ENCODE peak calls at places on chromosomes 6 and 20, in eight cellular contexts. One of them, this sample, is unnamed. For H3K36me3, the result is how much of the 10 kb centered on the place peaks cover.

GRCh38 chr20:8424986-8425385 is 292.9 kb downstream of the PLCB1 start:
- DNase-seq in HepG2: no peak
- DNase-seq in GM12878: no peak
- DNase-seq in K562: no peak
- DNase-seq in H1: no peak
- DNase-seq in HCT116: no peak
- DNase-seq in endothelial cell of umbilical vein: no peak
- DNase-seq in SK-N-SH: no peak
- DNase-seq in this sample: no peak

GRCh38 chr6:53311586-53311935 is 37.2 kb downstream of the ELOVL5 start:
- DNase-seq in HepG2: no peak
- DNase-seq in GM12878: no peak
- DNase-seq in K562: no peak
- DNase-seq in H1: no peak
- DNase-seq in HCT116: no peak
- DNase-seq in endothelial cell of umbilical vein: no peak
- DNase-seq in SK-N-SH: no peak
- DNase-seq in this sample: no peak

GRCh38 chr6:2782825-2783187 is 17.6 kb downstream of the WRNIP1 start:
- DNase-seq in HepG2: no peak
- DNase-seq in GM12878: no peak
- DNase-seq in K562: no peak
- DNase-seq in H1: no peak
- DNase-seq in HCT116: no peak
- DNase-seq in endothelial cell of umbilical vein: no peak
- DNase-seq in SK-N-SH: no peak
- DNase-seq in this sample: no peak

GRCh38 chr6:141548969-141549368 is 583.8 kb upstream of the GJE1 start:
- DNase-seq in HepG2: peak
- DNase-seq in GM12878: no peak
- DNase-seq in K562: no peak
- DNase-seq in H1: no peak
- DNase-seq in HCT116: no peak
- DNase-seq in endothelial cell of umbilical vein: peak
- DNase-seq in SK-N-SH: no peak
- DNase-seq in this sample: no peak

GRCh38 chr6:20652691-20653479 is 118.6 kb downstream of the CDKAL1 start:
- DNase-seq in HepG2: no peak
- DNase-seq in GM12878: no peak
- DNase-seq in K562: no peak
- DNase-seq in H1: no peak
- DNase-seq in HCT116: no peak
- DNase-seq in endothelial cell of umbilical vein: peak
- DNase-seq in SK-N-SH: no peak
- DNase-seq in this sample: no peak

GRCh38 chr6:7111095-7111690 is 3.4 kb downstream of the RREB1 start:
- DNase-seq in HepG2: no peak
- DNase-seq in GM12878: no peak
- DNase-seq in K562: no peak
- DNase-seq in H1: no peak
- DNase-seq in HCT116: no peak
- DNase-seq in endothelial cell of umbilical vein: no peak
- DNase-seq in SK-N-SH: no peak
- DNase-seq in this sample: no peak

GRCh38 chr6:44002591-44003344 is 124.5 kb downstream of the MRPL14 start:
- DNase-seq in HepG2: no peak
- DNase-seq in GM12878: no peak
- DNase-seq in K562: no peak
- DNase-seq in H1: peak
- DNase-seq in HCT116: no peak
- DNase-seq in endothelial cell of umbilical vein: peak
- DNase-seq in SK-N-SH: peak
- DNase-seq in this sample: no peak

GRCh38 chr6:166019214-166019613 is 148.4 kb downstream of the TBXT start:
- DNase-seq in HepG2: no peak
- DNase-seq in GM12878: no peak
- DNase-seq in K562: no peak
- DNase-seq in H1: no peak
- DNase-seq in HCT116: no peak
- DNase-seq in endothelial cell of umbilical vein: no peak
- DNase-seq in SK-N-SH: no peak
- DNase-seq in this sample: no peak

GRCh38 chr6:138502546-138502945 is 3.3 kb upstream of the NHSL1 start:
- DNase-seq in HepG2: no peak
- DNase-seq in GM12878: no peak
- DNase-seq in K562: no peak
- DNase-seq in H1: no peak
- DNase-seq in HCT116: no peak
- DNase-seq in endothelial cell of umbilical vein: no peak
- DNase-seq in SK-N-SH: no peak
- DNase-seq in this sample: no peak

GRCh38 chr20:46605978-46606816 is 45.1 kb downstream of the SLC13A3 start:
- DNase-seq in HepG2: no peak
- DNase-seq in GM12878: no peak
- DNase-seq in K562: no peak
- DNase-seq in H1: no peak
- DNase-seq in HCT116: no peak
- DNase-seq in endothelial cell of umbilical vein: no peak
- DNase-seq in SK-N-SH: no peak
- DNase-seq in this sample: no peak

GRCh38 chr20:561437-562231 is 18.0 kb upstream of the CSNK2A1 start:
- DNase-seq in HepG2: peak
- DNase-seq in GM12878: no peak
- DNase-seq in K562: peak
- DNase-seq in H1: peak
- DNase-seq in HCT116: peak
- DNase-seq in endothelial cell of umbilical vein: peak
- DNase-seq in SK-N-SH: peak
- DNase-seq in this sample: peak

GRCh38 chr6:157535354-157536217 is 154.6 kb downstream of the ZDHHC14 start:
- DNase-seq in HepG2: peak
- DNase-seq in GM12878: peak
- DNase-seq in K562: no peak
- DNase-seq in H1: no peak
- DNase-seq in HCT116: peak
- DNase-seq in endothelial cell of umbilical vein: peak
- DNase-seq in SK-N-SH: no peak
- DNase-seq in this sample: peak

GRCh38 chr6:79184086-79184485 is 50.4 kb downstream of the HMGN3 start:
- DNase-seq in HepG2: no peak
- DNase-seq in GM12878: no peak
- DNase-seq in K562: no peak
- DNase-seq in H1: no peak
- DNase-seq in HCT116: no peak
- DNase-seq in endothelial cell of umbilical vein: no peak
- DNase-seq in SK-N-SH: no peak
- DNase-seq in this sample: no peak

GRCh38 chr6:127402890-127403617 is 56.1 kb downstream of the KIAA0408 start:
- DNase-seq in HepG2: no peak
- DNase-seq in GM12878: no peak
- DNase-seq in K562: no peak
- DNase-seq in H1: no peak
- DNase-seq in HCT116: no peak
- DNase-seq in endothelial cell of umbilical vein: no peak
- DNase-seq in SK-N-SH: no peak
- DNase-seq in this sample: no peak

GRCh38 chr6:149140137-149140909 is 177.2 kb upstream of the TAB2 start:
- DNase-seq in HepG2: no peak
- DNase-seq in GM12878: peak
- DNase-seq in K562: peak
- DNase-seq in H1: no peak
- DNase-seq in HCT116: no peak
- DNase-seq in endothelial cell of umbilical vein: peak
- DNase-seq in SK-N-SH: no peak
- DNase-seq in this sample: no peak

GRCh38 chr6:125019873-125020272 is 57.6 kb downstream of the RNF217 start:
- DNase-seq in HepG2: no peak
- DNase-seq in GM12878: no peak
- DNase-seq in K562: no peak
- DNase-seq in H1: no peak
- DNase-seq in HCT116: no peak
- DNase-seq in endothelial cell of umbilical vein: no peak
- DNase-seq in SK-N-SH: no peak
- DNase-seq in this sample: no peak

GRCh38 chr20:31606928-31607639 is 2.0 kb downstream of the ID1 start:
- DNase-seq in HepG2: peak
- DNase-seq in GM12878: no peak
- DNase-seq in K562: peak
- DNase-seq in H1: peak
- DNase-seq in HCT116: peak
- DNase-seq in endothelial cell of umbilical vein: peak
- DNase-seq in SK-N-SH: peak
- DNase-seq in this sample: no peak

DNA sequence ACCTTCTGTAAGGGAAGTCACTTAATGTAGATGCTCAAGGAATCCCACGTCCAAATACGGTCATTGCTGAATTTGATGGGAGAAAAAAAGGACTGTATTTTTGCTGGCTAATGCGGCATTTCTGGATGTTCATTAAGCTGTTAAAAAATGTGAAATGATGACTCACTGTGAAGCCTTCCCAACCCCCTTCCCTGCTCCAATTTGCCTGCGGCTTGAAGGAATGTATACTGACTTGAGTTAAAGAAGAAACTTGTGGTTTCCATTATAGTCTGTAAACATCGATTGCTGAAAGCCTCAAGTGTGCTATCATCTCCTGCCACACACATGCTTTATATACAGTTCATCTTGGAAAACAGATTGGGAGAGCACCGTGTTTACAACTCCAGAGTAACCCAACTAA is 249.1 kb upstream of the JAG1 start:
- DNase-seq in HepG2: no peak
- DNase-seq in GM12878: no peak
- DNase-seq in K562: no peak
- DNase-seq in H1: no peak
- DNase-seq in HCT116: no peak
- DNase-seq in endothelial cell of umbilical vein: no peak
- DNase-seq in SK-N-SH: no peak
- DNase-seq in this sample: peak
- H3K9ac ChIP-seq in HepG2: no peak
- H3K9ac ChIP-seq in GM12878: no peak
- H3K9ac ChIP-seq in K562: no peak
- H3K9ac ChIP-seq in H1: no peak
- H3K9ac ChIP-seq in HCT116: no peak
- H3K9ac ChIP-seq in endothelial cell of umbilical vein: no peak
- H3K9ac ChIP-seq in SK-N-SH: peak
- H3K9ac ChIP-seq in this sample: no peak

GRCh38 chr6:17035994-17036393 is 65.9 kb upstream of the STMND1 start:
- DNase-seq in HepG2: no peak
- DNase-seq in GM12878: no peak
- DNase-seq in K562: no peak
- DNase-seq in H1: no peak
- DNase-seq in HCT116: no peak
- DNase-seq in endothelial cell of umbilical vein: no peak
- DNase-seq in SK-N-SH: no peak
- DNase-seq in this sample: no peak

GRCh38 chr6:17038316-17038715 is 63.5 kb upstream of the STMND1 start:
- DNase-seq in HepG2: no peak
- DNase-seq in GM12878: no peak
- DNase-seq in K562: no peak
- DNase-seq in H1: no peak
- DNase-seq in HCT116: no peak
- DNase-seq in endothelial cell of umbilical vein: no peak
- DNase-seq in SK-N-SH: no peak
- DNase-seq in this sample: no peak

GRCh38 chr6:17031961-17032360 is 69.9 kb upstream of the STMND1 start:
- DNase-seq in HepG2: no peak
- DNase-seq in GM12878: no peak
- DNase-seq in K562: no peak
- DNase-seq in H1: no peak
- DNase-seq in HCT116: no peak
- DNase-seq in endothelial cell of umbilical vein: no peak
- DNase-seq in SK-N-SH: no peak
- DNase-seq in this sample: no peak

GRCh38 chr6:17035257-17035757 is 66.5 kb upstream of the STMND1 start:
- DNase-seq in HepG2: no peak
- DNase-seq in GM12878: no peak
- DNase-seq in K562: no peak
- DNase-seq in H1: no peak
- DNase-seq in HCT116: no peak
- DNase-seq in endothelial cell of umbilical vein: no peak
- DNase-seq in SK-N-SH: no peak
- DNase-seq in this sample: no peak

GRCh38 chr6:17032595-17033591 is 69.0 kb upstream of the STMND1 start:
- DNase-seq in HepG2: no peak
- DNase-seq in GM12878: no peak
- DNase-seq in K562: no peak
- DNase-seq in H1: no peak
- DNase-seq in HCT116: no peak
- DNase-seq in endothelial cell of umbilical vein: peak
- DNase-seq in SK-N-SH: no peak
- DNase-seq in this sample: peak
- TF ChIP-seq POLR2AphosphoS5 in HepG2: no peak
- TF ChIP-seq POLR2AphosphoS5 in GM12878: no peak
- TF ChIP-seq POLR2AphosphoS5 in K562: no peak
- TF ChIP-seq POLR2AphosphoS5 in H1: no peak
- TF ChIP-seq POLR2AphosphoS5 in HCT116: no peak
- TF ChIP-seq POLR2AphosphoS5 in endothelial cell of umbilical vein: peak
- TF ChIP-seq POLR2AphosphoS5 in SK-N-SH: peak
- TF ChIP-seq POLR2AphosphoS5 in this sample: no peak

GRCh38 chr6:12163149-12163548 is 127.0 kb upstream of the EDN1 start:
- DNase-seq in HepG2: no peak
- DNase-seq in GM12878: no peak
- DNase-seq in K562: no peak
- DNase-seq in H1: no peak
- DNase-seq in HCT116: no peak
- DNase-seq in endothelial cell of umbilical vein: no peak
- DNase-seq in SK-N-SH: no peak
- DNase-seq in this sample: no peak
- H3K36me3 ChIP-seq in HepG2: under half
- H3K36me3 ChIP-seq in GM12878: under half
- H3K36me3 ChIP-seq in K562: half or more
- H3K36me3 ChIP-seq in H1: under half
- H3K36me3 ChIP-seq in HCT116: under half
- H3K36me3 ChIP-seq in endothelial cell of umbilical vein: under half
- H3K36me3 ChIP-seq in SK-N-SH: under half
- H3K36me3 ChIP-seq in this sample: under half

GRCh38 chr6:169198885-169199284 is 54.8 kb downstream of the THBS2 start:
- DNase-seq in HepG2: no peak
- DNase-seq in GM12878: no peak
- DNase-seq in K562: no peak
- DNase-seq in H1: no peak
- DNase-seq in HCT116: no peak
- DNase-seq in endothelial cell of umbilical vein: no peak
- DNase-seq in SK-N-SH: no peak
- DNase-seq in this sample: no peak

GRCh38 chr6:169199625-169200335 is 53.9 kb downstream of the THBS2 start:
- DNase-seq in HepG2: no peak
- DNase-seq in GM12878: no peak
- DNase-seq in K562: no peak
- DNase-seq in H1: no peak
- DNase-seq in HCT116: no peak
- DNase-seq in endothelial cell of umbilical vein: no peak
- DNase-seq in SK-N-SH: no peak
- DNase-seq in this sample: no peak

GRCh38 chr6:169190970-169191369 is 62.7 kb downstream of the THBS2 start:
- DNase-seq in HepG2: no peak
- DNase-seq in GM12878: no peak
- DNase-seq in K562: no peak
- DNase-seq in H1: no peak
- DNase-seq in HCT116: no peak
- DNase-seq in endothelial cell of umbilical vein: no peak
- DNase-seq in SK-N-SH: no peak
- DNase-seq in this sample: no peak

GRCh38 chr6:169190144-169190584 is 63.5 kb downstream of the THBS2 start:
- DNase-seq in HepG2: no peak
- DNase-seq in GM12878: no peak
- DNase-seq in K562: no peak
- DNase-seq in H1: no peak
- DNase-seq in HCT116: no peak
- DNase-seq in endothelial cell of umbilical vein: no peak
- DNase-seq in SK-N-SH: no peak
- DNase-seq in this sample: no peak

GRCh38 chr6:169194737-169195136 is 58.9 kb downstream of the THBS2 start:
- DNase-seq in HepG2: no peak
- DNase-seq in GM12878: no peak
- DNase-seq in K562: no peak
- DNase-seq in H1: no peak
- DNase-seq in HCT116: no peak
- DNase-seq in endothelial cell of umbilical vein: no peak
- DNase-seq in SK-N-SH: no peak
- DNase-seq in this sample: no peak
- H3K9ac ChIP-seq in HepG2: no peak
- H3K9ac ChIP-seq in GM12878: no peak
- H3K9ac ChIP-seq in K562: no peak
- H3K9ac ChIP-seq in H1: no peak
- H3K9ac ChIP-seq in HCT116: no peak
- H3K9ac ChIP-seq in endothelial cell of umbilical vein: no peak
- H3K9ac ChIP-seq in SK-N-SH: no peak
- H3K9ac ChIP-seq in this sample: no peak